ENCODE peak calls at places on chromosomes 3 and 15, in eight cellular contexts. One of them, this sample, is unnamed.

GRCh38 chr3:126493731-126494130 is 18.0 kb upstream of the ZXDC start:
- DNase-seq in RWPE2: no peak
- DNase-seq in pancreas: no peak
- DNase-seq in lung: no peak
- DNase-seq in A549: no peak
- DNase-seq in A673: no peak
- DNase-seq in stomach: no peak
- DNase-seq in cardiac muscle cell: no peak
- DNase-seq in this sample: no peak

GRCh38 chr15:80982839-80983238 is 6.8 kb downstream of the MESD start:
- DNase-seq in RWPE2: no peak
- DNase-seq in pancreas: no peak
- DNase-seq in lung: no peak
- DNase-seq in A549: no peak
- DNase-seq in A673: no peak
- DNase-seq in stomach: no peak
- DNase-seq in cardiac muscle cell: no peak
- DNase-seq in this sample: no peak

GRCh38 chr3:34863485-34863884 is 775.8 kb upstream of the ARPP21 start:
- DNase-seq in RWPE2: no peak
- DNase-seq in pancreas: no peak
- DNase-seq in lung: no peak
- DNase-seq in A549: no peak
- DNase-seq in A673: no peak
- DNase-seq in stomach: no peak
- DNase-seq in cardiac muscle cell: no peak
- DNase-seq in this sample: no peak

GRCh38 chr15:63372018-63372705 is 9.5 kb downstream of the CA12 start:
- DNase-seq in RWPE2: peak; percentile 95
- DNase-seq in pancreas: no peak
- DNase-seq in lung: no peak
- DNase-seq in A549: peak; percentile 95
- DNase-seq in A673: peak; percentile 81
- DNase-seq in stomach: no peak
- DNase-seq in cardiac muscle cell: peak; percentile 94
- DNase-seq in this sample: no peak

GRCh38 chr15:68230157-68231100 is 901 bp upstream of the CLN6 start:
- DNase-seq in RWPE2: no peak
- DNase-seq in pancreas: no peak
- DNase-seq in lung: no peak
- DNase-seq in A549: no peak
- DNase-seq in A673: no peak
- DNase-seq in stomach: peak; percentile 26
- DNase-seq in cardiac muscle cell: no peak
- DNase-seq in this sample: no peak

GRCh38 chr15:62389887-62390792 is 225.1 kb upstream of the C2CD4B start:
- DNase-seq in RWPE2: peak; percentile 75
- DNase-seq in pancreas: peak; percentile 69
- DNase-seq in lung: peak; percentile 60
- DNase-seq in A549: peak; percentile 82
- DNase-seq in A673: peak; percentile 85
- DNase-seq in stomach: peak; percentile 71
- DNase-seq in cardiac muscle cell: peak; percentile 82
- DNase-seq in this sample: peak; percentile 58

GRCh38 chr3:137767146-137768020 is 3.3 kb downstream of the SOX14 start:
- DNase-seq in RWPE2: no peak
- DNase-seq in pancreas: no peak
- DNase-seq in lung: no peak
- DNase-seq in A549: no peak
- DNase-seq in A673: no peak
- DNase-seq in stomach: no peak
- DNase-seq in cardiac muscle cell: no peak
- DNase-seq in this sample: no peak

GRCh38 chr3:181916018-181916417 is 204.3 kb downstream of the SOX2 start:
- DNase-seq in RWPE2: no peak
- DNase-seq in pancreas: no peak
- DNase-seq in lung: no peak
- DNase-seq in A549: no peak
- DNase-seq in A673: no peak
- DNase-seq in stomach: no peak
- DNase-seq in cardiac muscle cell: no peak
- DNase-seq in this sample: no peak

GRCh38 chr3:157089455-157090221 is 70.3 kb downstream of the CCNL1 start:
- DNase-seq in RWPE2: no peak
- DNase-seq in pancreas: peak; percentile 41
- DNase-seq in lung: peak; percentile 52
- DNase-seq in A549: peak; percentile 14
- DNase-seq in A673: no peak
- DNase-seq in stomach: peak; percentile 56
- DNase-seq in cardiac muscle cell: no peak
- DNase-seq in this sample: peak; percentile 76

GRCh38 chr3:4825572-4826236 is 153.5 kb upstream of the BHLHE40 start:
- DNase-seq in RWPE2: no peak
- DNase-seq in pancreas: no peak
- DNase-seq in lung: peak; percentile 78
- DNase-seq in A549: peak; percentile 87
- DNase-seq in A673: no peak
- DNase-seq in stomach: peak; percentile 60
- DNase-seq in cardiac muscle cell: no peak
- DNase-seq in this sample: peak; percentile 50

GRCh38 chr15:77717592-77717991 is 84.9 kb upstream of the LINGO1 start:
- DNase-seq in RWPE2: no peak
- DNase-seq in pancreas: no peak
- DNase-seq in lung: no peak
- DNase-seq in A549: no peak
- DNase-seq in A673: no peak
- DNase-seq in stomach: no peak
- DNase-seq in cardiac muscle cell: no peak
- DNase-seq in this sample: no peak

GRCh38 chr3:155387571-155387970 is 94.1 kb upstream of the STRIT1 start:
- DNase-seq in RWPE2: no peak
- DNase-seq in pancreas: no peak
- DNase-seq in lung: no peak
- DNase-seq in A549: no peak
- DNase-seq in A673: no peak
- DNase-seq in stomach: no peak
- DNase-seq in cardiac muscle cell: no peak
- DNase-seq in this sample: no peak

GRCh38 chr3:143973352-143974021 is 1.9 kb downstream of the DIPK2A start:
- DNase-seq in RWPE2: no peak
- DNase-seq in pancreas: no peak
- DNase-seq in lung: no peak
- DNase-seq in A549: peak; percentile 23
- DNase-seq in A673: no peak
- DNase-seq in stomach: no peak
- DNase-seq in cardiac muscle cell: peak; percentile 36
- DNase-seq in this sample: no peak

GRCh38 chr3:52704611-52705437 is 767 bp downstream of the GLT8D1 start:
- DNase-seq in RWPE2: no peak
- DNase-seq in pancreas: peak; percentile 44
- DNase-seq in lung: no peak
- DNase-seq in A549: peak; percentile 12
- DNase-seq in A673: peak; percentile 6
- DNase-seq in stomach: no peak
- DNase-seq in cardiac muscle cell: peak; percentile 26
- DNase-seq in this sample: no peak

GRCh38 chr15:59725172-59725486 is 36.0 kb upstream of the BNIP2 start:
- DNase-seq in RWPE2: no peak
- DNase-seq in pancreas: no peak
- DNase-seq in lung: no peak
- DNase-seq in A549: no peak
- DNase-seq in A673: no peak
- DNase-seq in stomach: no peak
- DNase-seq in cardiac muscle cell: no peak
- DNase-seq in this sample: no peak

GRCh38 chr3:176399193-176399592 is 798.1 kb downstream of the TBL1XR1 start:
- DNase-seq in RWPE2: no peak
- DNase-seq in pancreas: no peak
- DNase-seq in lung: no peak
- DNase-seq in A549: no peak
- DNase-seq in A673: peak; percentile 14
- DNase-seq in stomach: no peak
- DNase-seq in cardiac muscle cell: no peak
- DNase-seq in this sample: no peak

GRCh38 chr3:23644741-23645140 is 161.0 kb upstream of the UBE2E1 start:
- DNase-seq in RWPE2: no peak
- DNase-seq in pancreas: no peak
- DNase-seq in lung: no peak
- DNase-seq in A549: no peak
- DNase-seq in A673: peak; percentile 22
- DNase-seq in stomach: no peak
- DNase-seq in cardiac muscle cell: no peak
- DNase-seq in this sample: no peak

GRCh38 chr15:28132524-28133275 is 33.6 kb upstream of the OCA2 start:
- DNase-seq in RWPE2: no peak
- DNase-seq in pancreas: no peak
- DNase-seq in lung: no peak
- DNase-seq in A549: no peak
- DNase-seq in A673: no peak
- DNase-seq in stomach: no peak
- DNase-seq in cardiac muscle cell: peak; percentile 36
- DNase-seq in this sample: no peak

GRCh38 chr3:12041476-12041875 is 37.3 kb downstream of the SYN2 start:
- DNase-seq in RWPE2: no peak
- DNase-seq in pancreas: no peak
- DNase-seq in lung: no peak
- DNase-seq in A549: no peak
- DNase-seq in A673: no peak
- DNase-seq in stomach: no peak
- DNase-seq in cardiac muscle cell: no peak
- DNase-seq in this sample: no peak

GRCh38 chr3:50245251-50245745 is 9.3 kb downstream of the GNAI2 start:
- DNase-seq in RWPE2: no peak
- DNase-seq in pancreas: no peak
- DNase-seq in lung: no peak
- DNase-seq in A549: no peak
- DNase-seq in A673: no peak
- DNase-seq in stomach: no peak
- DNase-seq in cardiac muscle cell: no peak
- DNase-seq in this sample: no peak

GRCh38 chr3:46903341-46904302 is 26.1 kb downstream of the PTH1R start:
- DNase-seq in RWPE2: peak; percentile 72
- DNase-seq in pancreas: no peak
- DNase-seq in lung: no peak
- DNase-seq in A549: no peak
- DNase-seq in A673: no peak
- DNase-seq in stomach: no peak
- DNase-seq in cardiac muscle cell: peak; percentile 58
- DNase-seq in this sample: no peak

DNA sequence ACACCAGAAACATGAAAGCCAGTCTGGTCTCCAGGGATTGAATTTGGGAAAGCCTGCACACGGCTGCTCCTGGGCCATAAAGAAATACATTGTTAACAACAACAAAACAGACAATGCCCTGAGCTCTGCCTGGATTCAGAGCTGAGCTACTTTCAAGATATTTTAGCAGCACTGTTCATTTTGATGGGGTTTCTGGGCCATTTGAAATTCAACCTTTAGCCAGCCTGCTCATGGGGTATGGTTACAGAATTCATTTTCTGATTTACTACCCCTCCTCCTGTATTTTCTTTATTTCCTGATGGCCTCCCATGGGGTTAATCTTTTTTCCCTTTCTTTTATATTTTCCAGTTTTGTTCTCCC is 19.4 kb downstream of the NR2F2 start:
- DNase-seq in RWPE2: no peak
- DNase-seq in pancreas: no peak
- DNase-seq in lung: no peak
- DNase-seq in A549: no peak
- DNase-seq in A673: no peak
- DNase-seq in stomach: no peak
- DNase-seq in cardiac muscle cell: no peak
- DNase-seq in this sample: no peak
- H3K27ac ChIP-seq in RWPE2: no peak overlapping the region
- H3K27ac ChIP-seq in pancreas: no peak overlapping the region
- H3K27ac ChIP-seq in lung: no peak overlapping the region
- H3K27ac ChIP-seq in A549: no peak overlapping the region
- H3K27ac ChIP-seq in A673: peak overlapping the region; percentile 79
- H3K27ac ChIP-seq in stomach: peak overlapping the region; percentile 97
- H3K27ac ChIP-seq in cardiac muscle cell: no peak overlapping the region
- H3K27ac ChIP-seq in this sample: no peak overlapping the region

DNA sequence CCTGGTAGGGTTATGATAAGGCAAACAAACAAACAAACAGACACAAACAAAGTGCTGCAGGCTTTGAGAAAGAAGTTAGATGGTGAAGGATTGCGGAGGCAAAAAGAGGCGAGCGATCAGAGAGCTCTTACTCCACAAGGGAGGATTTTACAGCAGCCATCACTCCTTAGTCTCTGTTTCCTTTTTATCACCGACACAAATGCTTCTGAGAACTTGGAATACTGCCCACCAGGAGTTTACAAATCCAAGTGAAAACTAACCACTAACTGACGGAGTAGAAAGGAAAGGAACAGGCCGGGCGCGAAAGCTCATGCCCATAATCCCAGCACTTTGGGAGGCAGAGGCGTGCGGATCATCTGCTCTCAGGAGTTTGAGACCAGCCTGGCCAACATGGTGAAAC is 35.6 kb upstream of the GPR160 start:
- DNase-seq in RWPE2: no peak
- DNase-seq in pancreas: no peak
- DNase-seq in lung: no peak
- DNase-seq in A549: no peak
- DNase-seq in A673: no peak
- DNase-seq in stomach: no peak
- DNase-seq in cardiac muscle cell: no peak
- DNase-seq in this sample: no peak
- H3K4me3 ChIP-seq in RWPE2: no peak overlapping the region
- H3K4me3 ChIP-seq in pancreas: no peak overlapping the region
- H3K4me3 ChIP-seq in lung: no peak overlapping the region
- H3K4me3 ChIP-seq in A549: no peak overlapping the region
- H3K4me3 ChIP-seq in A673: no peak overlapping the region
- H3K4me3 ChIP-seq in stomach: peak overlapping the region; percentile 32
- H3K4me3 ChIP-seq in cardiac muscle cell: no peak overlapping the region
- H3K4me3 ChIP-seq in this sample: no peak overlapping the region

DNA sequence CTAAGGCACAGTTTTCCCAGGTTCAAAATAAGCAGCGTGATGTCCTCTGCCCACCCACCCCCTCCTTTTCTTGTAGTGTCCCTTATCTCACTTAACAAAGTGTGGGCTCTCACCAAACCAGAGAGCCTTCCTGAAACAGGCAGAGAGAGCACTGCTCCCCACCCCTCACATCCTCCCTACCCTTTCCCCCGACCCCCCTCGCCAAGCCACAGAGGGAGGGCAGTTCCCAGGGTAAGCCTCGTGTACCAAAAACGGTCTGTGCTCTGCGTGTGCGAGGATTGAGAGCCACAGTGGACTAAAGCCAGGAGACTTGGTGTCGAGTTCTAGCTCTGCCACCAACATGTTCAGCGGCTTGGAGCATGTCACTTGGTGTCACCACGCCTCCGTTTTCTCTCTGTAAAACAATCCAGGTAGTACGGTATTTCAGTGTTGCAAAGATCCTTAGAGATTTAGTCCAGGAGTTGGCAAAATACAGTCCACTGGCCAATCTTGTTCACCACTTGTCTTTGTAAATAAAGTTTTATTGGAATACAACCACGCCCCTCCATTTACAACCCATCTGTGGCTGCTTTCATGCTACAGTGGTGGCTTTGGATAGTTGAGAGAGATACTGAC is 249.9 kb downstream of the OPA1 start:
- DNase-seq in RWPE2: no peak
- DNase-seq in pancreas: no peak
- DNase-seq in lung: no peak
- DNase-seq in A549: no peak
- DNase-seq in A673: no peak
- DNase-seq in stomach: no peak
- DNase-seq in cardiac muscle cell: no peak
- DNase-seq in this sample: no peak
- H3K4me1 ChIP-seq in RWPE2: peaks cover 13% of the 10 kb centered on the region
- H3K4me1 ChIP-seq in pancreas: peaks cover 47% of the 10 kb centered on the region
- H3K4me1 ChIP-seq in lung: peaks cover 3% of the 10 kb centered on the region
- H3K4me1 ChIP-seq in A549: peaks cover 19% of the 10 kb centered on the region
- H3K4me1 ChIP-seq in A673: peaks cover 5% of the 10 kb centered on the region
- H3K4me1 ChIP-seq in stomach: peaks cover 21% of the 10 kb centered on the region
- H3K4me1 ChIP-seq in cardiac muscle cell: no peaks in the 10 kb centered on the region
- H3K4me1 ChIP-seq in this sample: no peaks in the 10 kb centered on the region

GRCh38 chr3:113117511-113118302 is 93.7 kb upstream of the BOC start:
- DNase-seq in RWPE2: no peak
- DNase-seq in pancreas: no peak
- DNase-seq in lung: no peak
- DNase-seq in A549: no peak
- DNase-seq in A673: peak; percentile 8
- DNase-seq in stomach: no peak
- DNase-seq in cardiac muscle cell: peak; percentile 91
- DNase-seq in this sample: no peak
- H3K27ac ChIP-seq in RWPE2: peak overlapping the region; percentile 35
- H3K27ac ChIP-seq in pancreas: no peak overlapping the region
- H3K27ac ChIP-seq in lung: no peak overlapping the region
- H3K27ac ChIP-seq in A549: peak overlapping the region; percentile 25
- H3K27ac ChIP-seq in A673: no peak overlapping the region
- H3K27ac ChIP-seq in stomach: peak overlapping the region; percentile 32
- H3K27ac ChIP-seq in cardiac muscle cell: no peak overlapping the region
- H3K27ac ChIP-seq in this sample: no peak overlapping the region